ENCODE peak calls at places on chromosomes 13 and 19, in nine cellular contexts. B is nucleus accumbens; V is PC-3; M is T-helper 2 cell; P is CD4-positive, alpha-beta T cell; T is coronary artery; I is EH; W is AG04450; F is body of pancreas. J is an unnamed sample.

GRCh38 chr13:99250977-99251825 is 7.0 kb downstream of the GPR18 start:
- DNase-seq in B (no peak), V (no peak), M (peak), P (no peak), T (no peak), I (peak), W (no peak), F (no peak), J (no peak)

GRCh38 chr13:53001444-53001843 is 27.2 kb upstream of the OLFM4 start:
- DNase-seq in B (no peak), V (no peak), M (no peak), P (no peak), T (no peak), I (no peak), W (no peak), F (no peak), J (peak)

GRCh38 chr19:46390866-46391265 is 22.5 kb downstream of the CCDC8 start:
- DNase-seq in B (no peak), V (no peak), M (no peak), P (no peak), T (no peak), I (no peak), W (no peak), F (no peak), J (no peak)

GRCh38 chr13:33639640-33640080 is 178.3 kb upstream of the RFC3 start:
- DNase-seq in B (no peak), V (peak), M (peak), P (no peak), T (no peak), I (no peak), W (no peak), F (no peak), J (no peak)

GRCh38 chr13:51953347-51953746 is 57.9 kb downstream of the ATP7B start:
- DNase-seq in B (no peak), V (no peak), M (peak), P (no peak), T (no peak), I (no peak), W (no peak), F (no peak), J (no peak)

GRCh38 chr13:29849071-29849541 is 1.3 kb downstream of the UBL3 start:
- DNase-seq in B (peak), V (peak), M (peak), P (no peak), T (no peak), I (peak), W (no peak), F (peak), J (peak)

GRCh38 chr13:56659041-56659471 is 481.7 kb upstream of the PRR20A start:
- DNase-seq in B (no peak), V (no peak), M (no peak), P (no peak), T (no peak), I (no peak), W (no peak), F (no peak), J (no peak)

GRCh38 chr19:47475460-47475859 is 3.8 kb upstream of the SLC8A2 start:
- DNase-seq in B (no peak), V (no peak), M (no peak), P (no peak), T (no peak), I (no peak), W (no peak), F (no peak), J (no peak)

GRCh38 chr13:54261856-54262255 is 1233.2 kb downstream of the OLFM4 start:
- DNase-seq in B (no peak), V (no peak), M (no peak), P (no peak), T (no peak), I (no peak), W (no peak), F (no peak), J (no peak)

GRCh38 chr19:5933391-5933998 is 19.4 kb downstream of the CAPS start:
- DNase-seq in B (no peak), V (no peak), M (no peak), P (no peak), T (no peak), I (no peak), W (no peak), F (no peak), J (no peak)

GRCh38 chr13:104008571-104009435 is 942.6 kb upstream of the SLC10A2 start:
- DNase-seq in B (no peak), V (peak), M (no peak), P (no peak), T (no peak), I (no peak), W (peak), F (no peak), J (no peak)

GRCh38 chr13:113528101-113528797 is 37.7 kb upstream of the DCUN1D2 start:
- DNase-seq in B (no peak), V (no peak), M (no peak), P (no peak), T (peak), I (no peak), W (no peak), F (no peak), J (peak)

GRCh38 chr19:46144756-46145155 is 3.3 kb upstream of the IGFL2 start:
- DNase-seq in B (no peak), V (peak), M (no peak), P (no peak), T (no peak), I (no peak), W (no peak), F (no peak), J (no peak)

GRCh38 chr19:17125728-17126677 is 50.4 kb downstream of the MYO9B start:
- DNase-seq in B (no peak), V (no peak), M (peak), P (peak), T (peak), I (peak), W (no peak), F (peak), J (peak)

GRCh38 chr19:42078538-42079275 is 2.7 kb downstream of the ZNF574 start:
- DNase-seq in B (no peak), V (no peak), M (no peak), P (no peak), T (no peak), I (no peak), W (no peak), F (no peak), J (no peak)

GRCh38 chr13:29758591-29759114 is 91.8 kb downstream of the UBL3 start:
- DNase-seq in B (no peak), V (peak), M (peak), P (no peak), T (no peak), I (peak), W (no peak), F (peak), J (peak)

GRCh38 chr19:47253467-47253881 is 2.9 kb upstream of the CCDC9 start:
- DNase-seq in B (no peak), V (peak), M (no peak), P (no peak), T (no peak), I (peak), W (peak), F (no peak), J (no peak)

GRCh38 chr13:95643009-95643408 is 1.5 kb downstream of the DZIP1 start:
- DNase-seq in B (no peak), V (no peak), M (no peak), P (no peak), T (no peak), I (no peak), W (no peak), F (no peak), J (no peak)

GRCh38 chr13:34913040-34913439 is 29.0 kb upstream of the NBEA start:
- DNase-seq in B (no peak), V (peak), M (no peak), P (no peak), T (no peak), I (peak), W (no peak), F (no peak), J (no peak)

GRCh38 chr19:18865106-18865972 is 30.6 kb downstream of the CERS1 start:
- DNase-seq in B (no peak), V (no peak), M (no peak), P (no peak), T (no peak), I (no peak), W (no peak), F (no peak), J (no peak)

GRCh38 chr19:17095141-17095919 is 19.8 kb downstream of the MYO9B start:
- DNase-seq in B (no peak), V (no peak), M (no peak), P (no peak), T (peak), I (peak), W (no peak), F (peak), J (no peak)

GRCh38 chr13:51999525-51999924 is 11.7 kb downstream of the ATP7B start:
- DNase-seq in B (peak), V (peak), M (no peak), P (no peak), T (no peak), I (no peak), W (no peak), F (peak), J (no peak)

GRCh38 chr13:70027551-70027950 is 80.1 kb upstream of the ATXN8OS start:
- DNase-seq in B (no peak), V (no peak), M (no peak), P (no peak), T (no peak), I (no peak), W (no peak), F (no peak), J (no peak)

GRCh38 chr13:94327318-94327717 is 152.2 kb downstream of the DCT start:
- DNase-seq in B (no peak), V (no peak), M (peak), P (no peak), T (no peak), I (peak), W (no peak), F (no peak), J (no peak)

GRCh38 chr19:35066691-35067563 is 25.4 kb downstream of the HPN start:
- DNase-seq in B (peak), V (peak), M (peak), P (peak), T (peak), I (peak), W (peak), F (peak), J (peak)

GRCh38 chr13:31201341-31202024 is 1.7 kb downstream of the B3GLCT start:
- DNase-seq in B (peak), V (peak), M (no peak), P (no peak), T (no peak), I (peak), W (no peak), F (peak), J (no peak)

GRCh38 chr13:57627663-57628062 is 3.9 kb upstream of the PCDH17 start:
- DNase-seq in B (no peak), V (peak), M (peak), P (no peak), T (no peak), I (peak), W (no peak), F (no peak), J (peak)

GRCh38 chr19:412356-413355 is 3.7 kb upstream of the C2CD4C start:
- DNase-seq in B (no peak), V (no peak), M (no peak), P (no peak), T (no peak), I (no peak), W (no peak), F (peak), J (no peak)

GRCh38 chr13:44331912-44332840 is 41.4 kb upstream of the SERP2 start:
- DNase-seq in B (peak), V (peak), M (no peak), P (no peak), T (peak), I (peak), W (peak), F (peak), J (no peak)

GRCh38 chr13:75308222-75308621 is 173.7 kb downstream of the TBC1D4 start:
- DNase-seq in B (no peak), V (no peak), M (no peak), P (no peak), T (no peak), I (no peak), W (no peak), F (no peak), J (no peak)

GRCh38 chr13:51821666-51822065 is 17.7 kb upstream of the DHRS12 start:
- DNase-seq in B (no peak), V (no peak), M (peak), P (no peak), T (no peak), I (no peak), W (no peak), F (no peak), J (no peak)

GRCh38 chr19:52028780-52029123 is 573 bp upstream of the ZNF614 start:
- DNase-seq in B (no peak), V (peak), M (no peak), P (no peak), T (no peak), I (no peak), W (no peak), F (no peak), J (no peak)

GRCh38 chr19:34452671-34453253 is 24.6 kb downstream of the UBA2 start:
- DNase-seq in B (no peak), V (no peak), M (no peak), P (no peak), T (no peak), I (peak), W (no peak), F (no peak), J (no peak)